ENCODE peak calls at places on chromosome 5, in six cellular contexts. T is IMR-90; Z is NCI-H1694; B is activated T-helper 1 cell treated with anti-CD3 and anti-CD28 coated beads, Interleukin-2, amount 50 U/mL, for 16 hours; Q is posterior cingulate gyrus; A is GM23338. R is an unnamed sample.

GRCh38 chr5:116320486-116320885 is 235.7 kb downstream of the COMMD10 start:
- DNase-seq in T (peak), Z (no peak), B (no peak), Q (no peak), A (no peak), R (peak)

GRCh38 chr5:16930487-16930886 is 5.6 kb downstream of the MYO10 start:
- DNase-seq in T (no peak), Z (no peak), B (no peak), Q (no peak), A (peak), R (no peak)

GRCh38 chr5:180414176-180414575 is 61.0 kb upstream of the GFPT2 start:
- DNase-seq in T (no peak), Z (no peak), B (no peak), Q (no peak), A (no peak), R (no peak)

GRCh38 chr5:172008689-172009141 is 2.3 kb upstream of the FBXW11 start:
- DNase-seq in T (no peak), Z (no peak), B (no peak), Q (no peak), A (peak), R (peak)

GRCh38 chr5:58025825-58026224 is 434.1 kb downstream of the PLK2 start:
- DNase-seq in T (no peak), Z (no peak), B (no peak), Q (no peak), A (no peak), R (no peak)

GRCh38 chr5:20291766-20292165 is 303.8 kb upstream of the CDH18 start:
- DNase-seq in T (no peak), Z (no peak), B (no peak), Q (no peak), A (no peak), R (no peak)

GRCh38 chr5:151082976-151083651 is 2.3 kb upstream of the TNIP1 start:
- DNase-seq in T (peak), Z (no peak), B (peak), Q (no peak), A (no peak), R (no peak)

GRCh38 chr5:96537386-96537785 is 104.3 kb upstream of the PCSK1 start:
- DNase-seq in T (peak), Z (no peak), B (no peak), Q (no peak), A (no peak), R (peak)

GRCh38 chr5:115415143-115415491 is 118.7 kb upstream of the CCDC112 start:
- DNase-seq in T (peak), Z (no peak), B (no peak), Q (no peak), A (no peak), R (peak)